ENCODE peak calls at places on chromosomes 4 and X, in four cellular contexts. One of them, this sample, is unnamed.

GRCh38 chr4:16157609-16158503 is 68.4 kb downstream of the TAPT1 start:
- DNase-seq in tibial artery: no peak
- DNase-seq in right cardiac atrium: no peak
- DNase-seq in dorsolateral prefrontal cortex: no peak
- DNase-seq in this sample: no peak

GRCh38 chrX:77118686-77119085 is 328.5 kb upstream of the FGF16 start:
- DNase-seq in tibial artery: no peak
- DNase-seq in right cardiac atrium: no peak
- DNase-seq in dorsolateral prefrontal cortex: no peak
- DNase-seq in this sample: no peak

GRCh38 chrX:68820476-68821110 is 8.2 kb upstream of the EFNB1 start:
- DNase-seq in tibial artery: no peak
- DNase-seq in right cardiac atrium: no peak
- DNase-seq in dorsolateral prefrontal cortex: no peak
- DNase-seq in this sample: no peak

GRCh38 chrX:114075073-114075673 is 508.7 kb upstream of the HTR2C start:
- DNase-seq in tibial artery: no peak
- DNase-seq in right cardiac atrium: no peak
- DNase-seq in dorsolateral prefrontal cortex: no peak
- DNase-seq in this sample: no peak

GRCh38 chrX:134725103-134725690 is 66.9 kb upstream of the PLAC1 start:
- DNase-seq in tibial artery: no peak
- DNase-seq in right cardiac atrium: no peak
- DNase-seq in dorsolateral prefrontal cortex: no peak
- DNase-seq in this sample: no peak

GRCh38 chr4:48016141-48017107 is at the start of the genes CNGA1 and NIPAL1:
- DNase-seq in tibial artery: peak; percentile 68
- DNase-seq in right cardiac atrium: peak; percentile 77
- DNase-seq in dorsolateral prefrontal cortex: peak; percentile 32
- DNase-seq in this sample: peak; percentile 77

GRCh38 chrX:11784543-11784942 is 26.5 kb downstream of the MSL3 start:
- DNase-seq in tibial artery: no peak
- DNase-seq in right cardiac atrium: no peak
- DNase-seq in dorsolateral prefrontal cortex: no peak
- DNase-seq in this sample: no peak

GRCh38 chr4:48343531-48343930 is 2.2 kb downstream of the SLAIN2 start:
- DNase-seq in tibial artery: no peak
- DNase-seq in right cardiac atrium: no peak
- DNase-seq in dorsolateral prefrontal cortex: no peak
- DNase-seq in this sample: no peak

GRCh38 chr4:61173799-61174198 is 26.3 kb upstream of the ADGRL3 start:
- DNase-seq in tibial artery: no peak
- DNase-seq in right cardiac atrium: no peak
- DNase-seq in dorsolateral prefrontal cortex: no peak
- DNase-seq in this sample: no peak

GRCh38 chr4:69860007-69860406 is at the start of gene SULT1E1:
- DNase-seq in tibial artery: no peak
- DNase-seq in right cardiac atrium: no peak
- DNase-seq in dorsolateral prefrontal cortex: no peak
- DNase-seq in this sample: no peak

GRCh38 chrX:9635368-9635767 is 130.3 kb downstream of the GPR143 start:
- DNase-seq in tibial artery: no peak
- DNase-seq in right cardiac atrium: peak; percentile 19
- DNase-seq in dorsolateral prefrontal cortex: peak; percentile 35
- DNase-seq in this sample: no peak

GRCh38 chr4:146051724-146052396 is 113.2 kb upstream of the ZNF827 start:
- DNase-seq in tibial artery: no peak
- DNase-seq in right cardiac atrium: no peak
- DNase-seq in dorsolateral prefrontal cortex: no peak
- DNase-seq in this sample: no peak

GRCh38 chrX:9566150-9566621 is 101.3 kb downstream of the TBL1X start:
- DNase-seq in tibial artery: peak; percentile 68
- DNase-seq in right cardiac atrium: peak; percentile 67
- DNase-seq in dorsolateral prefrontal cortex: peak; percentile 64
- DNase-seq in this sample: no peak

GRCh38 chrX:77493677-77494553 is 46.7 kb downstream of the FGF16 start:
- DNase-seq in tibial artery: no peak
- DNase-seq in right cardiac atrium: no peak
- DNase-seq in dorsolateral prefrontal cortex: no peak
- DNase-seq in this sample: no peak

GRCh38 chrX:40262641-40263560 is 165.1 kb upstream of the BCOR start:
- DNase-seq in tibial artery: no peak
- DNase-seq in right cardiac atrium: peak; percentile 36
- DNase-seq in dorsolateral prefrontal cortex: no peak
- DNase-seq in this sample: no peak

GRCh38 chr4:8571702-8572685 is 8.2 kb upstream of the GPR78 start:
- DNase-seq in tibial artery: peak; percentile 28
- DNase-seq in right cardiac atrium: no peak
- DNase-seq in dorsolateral prefrontal cortex: no peak
- DNase-seq in this sample: no peak

GRCh38 chr4:86594559-86595425 is 677 bp downstream of the PTPN13 start:
- DNase-seq in tibial artery: peak; percentile 65
- DNase-seq in right cardiac atrium: peak; percentile 15
- DNase-seq in dorsolateral prefrontal cortex: peak; percentile 47
- DNase-seq in this sample: no peak

GRCh38 chr4:82784615-82785247 is 13.9 kb downstream of the SCD5 start:
- DNase-seq in tibial artery: no peak
- DNase-seq in right cardiac atrium: no peak
- DNase-seq in dorsolateral prefrontal cortex: no peak
- DNase-seq in this sample: no peak

GRCh38 chrX:45445745-45446412 is 245.2 kb upstream of the DIPK2B start:
- DNase-seq in tibial artery: no peak
- DNase-seq in right cardiac atrium: no peak
- DNase-seq in dorsolateral prefrontal cortex: no peak
- DNase-seq in this sample: no peak

GRCh38 chr4:11949355-11949754 is 520.7 kb upstream of the HS3ST1 start:
- DNase-seq in tibial artery: no peak
- DNase-seq in right cardiac atrium: no peak
- DNase-seq in dorsolateral prefrontal cortex: no peak
- DNase-seq in this sample: no peak

GRCh38 chrX:10041383-10041782 is 74.2 kb downstream of the CLDN34 start:
- DNase-seq in tibial artery: no peak
- DNase-seq in right cardiac atrium: no peak
- DNase-seq in dorsolateral prefrontal cortex: no peak
- DNase-seq in this sample: no peak

GRCh38 chrX:132491191-132491590 is 2.4 kb upstream of the MBNL3 start:
- DNase-seq in tibial artery: no peak
- DNase-seq in right cardiac atrium: no peak
- DNase-seq in dorsolateral prefrontal cortex: no peak
- DNase-seq in this sample: peak; percentile 73

GRCh38 chr4:5543681-5544080 is 164.7 kb downstream of the EVC2 start:
- DNase-seq in tibial artery: no peak
- DNase-seq in right cardiac atrium: no peak
- DNase-seq in dorsolateral prefrontal cortex: no peak
- DNase-seq in this sample: no peak

GRCh38 chr4:33722254-33722653 is 2522.1 kb downstream of the ARAP2 start:
- DNase-seq in tibial artery: no peak
- DNase-seq in right cardiac atrium: no peak
- DNase-seq in dorsolateral prefrontal cortex: no peak
- DNase-seq in this sample: no peak

GRCh38 chr4:78645853-78646757 is 94.5 kb downstream of the ANXA3 start:
- DNase-seq in tibial artery: peak; percentile 91
- DNase-seq in right cardiac atrium: peak; percentile 81
- DNase-seq in dorsolateral prefrontal cortex: peak; percentile 54
- DNase-seq in this sample: no peak

GRCh38 chr4:105785792-105786191 is 77.2 kb downstream of the GSTCD start:
- DNase-seq in tibial artery: no peak
- DNase-seq in right cardiac atrium: no peak
- DNase-seq in dorsolateral prefrontal cortex: no peak
- DNase-seq in this sample: no peak

GRCh38 chrX:132031867-132032266 is 8.8 kb downstream of the STK26 start:
- DNase-seq in tibial artery: no peak
- DNase-seq in right cardiac atrium: no peak
- DNase-seq in dorsolateral prefrontal cortex: no peak
- DNase-seq in this sample: no peak

GRCh38 chrX:71514367-71515038 is 18.4 kb upstream of the OGT start:
- DNase-seq in tibial artery: no peak
- DNase-seq in right cardiac atrium: no peak
- DNase-seq in dorsolateral prefrontal cortex: no peak
- DNase-seq in this sample: no peak

GRCh38 chrX:113906168-113906567 is 677.7 kb upstream of the HTR2C start:
- DNase-seq in tibial artery: no peak
- DNase-seq in right cardiac atrium: no peak
- DNase-seq in dorsolateral prefrontal cortex: no peak
- DNase-seq in this sample: no peak

GRCh38 chr4:119478446-119479179 is 150.0 kb downstream of the PDE5A start:
- DNase-seq in tibial artery: no peak
- DNase-seq in right cardiac atrium: no peak
- DNase-seq in dorsolateral prefrontal cortex: no peak
- DNase-seq in this sample: no peak

GRCh38 chr4:37588150-37588549 is 98.0 kb downstream of the RELL1 start:
- DNase-seq in tibial artery: no peak
- DNase-seq in right cardiac atrium: no peak
- DNase-seq in dorsolateral prefrontal cortex: no peak
- DNase-seq in this sample: no peak

GRCh38 chrX:15468036-15468435 is 25.1 kb downstream of the PIR start:
- DNase-seq in tibial artery: no peak
- DNase-seq in right cardiac atrium: no peak
- DNase-seq in dorsolateral prefrontal cortex: no peak
- DNase-seq in this sample: peak; percentile 45

GRCh38 chrX:36963852-36964251 is 44.3 kb upstream of the FAM47C start:
- DNase-seq in tibial artery: no peak
- DNase-seq in right cardiac atrium: no peak
- DNase-seq in dorsolateral prefrontal cortex: no peak
- DNase-seq in this sample: no peak

GRCh38 chrX:36961590-36961989 is 46.6 kb upstream of the FAM47C start:
- DNase-seq in tibial artery: no peak
- DNase-seq in right cardiac atrium: no peak
- DNase-seq in dorsolateral prefrontal cortex: no peak
- DNase-seq in this sample: no peak

GRCh38 chrX:36957425-36958328 is 50.5 kb upstream of the FAM47C start:
- DNase-seq in tibial artery: no peak
- DNase-seq in right cardiac atrium: no peak
- DNase-seq in dorsolateral prefrontal cortex: no peak
- DNase-seq in this sample: no peak

GRCh38 chrX:36963069-36963808 is 44.9 kb upstream of the FAM47C start:
- DNase-seq in tibial artery: no peak
- DNase-seq in right cardiac atrium: no peak
- DNase-seq in dorsolateral prefrontal cortex: no peak
- DNase-seq in this sample: no peak
- H3K4me3 ChIP-seq in tibial artery: no peak overlapping the region
- H3K4me3 ChIP-seq in right cardiac atrium: peak overlapping the region; percentile 35
- H3K4me3 ChIP-seq in dorsolateral prefrontal cortex: peak overlapping the region; percentile 46
- H3K4me3 ChIP-seq in this sample: no peak overlapping the region

DNA sequence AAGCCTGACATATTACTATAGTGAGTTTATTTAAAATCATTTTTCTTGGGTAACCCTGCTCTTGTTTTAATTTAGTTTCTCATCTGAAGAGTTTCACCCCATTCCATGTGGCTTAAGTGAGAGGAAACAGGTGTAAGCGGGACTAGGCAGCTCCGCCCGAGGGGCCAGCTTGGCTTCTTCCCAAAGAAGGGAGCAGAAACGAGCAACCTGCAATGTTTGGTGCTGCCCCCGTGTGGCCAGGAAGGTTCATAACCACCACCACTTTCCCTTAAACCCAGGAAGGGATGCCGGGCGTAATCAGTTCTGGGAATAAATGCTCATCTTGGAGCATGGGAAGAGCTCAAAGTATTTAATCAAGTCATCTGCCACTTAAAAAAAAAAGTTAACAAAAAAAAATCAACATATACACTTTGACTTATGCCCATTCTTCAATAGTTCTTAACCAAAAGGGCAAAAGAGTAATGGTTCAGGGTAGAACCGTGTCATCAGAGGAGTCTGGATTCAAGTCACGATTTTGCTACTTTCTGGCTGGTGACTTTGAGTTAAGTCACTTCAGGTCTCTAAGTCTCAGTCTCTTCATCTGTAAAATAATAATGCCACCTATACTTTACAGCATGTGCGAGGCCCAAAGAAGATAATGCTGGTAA is 147.9 kb downstream of the NSUN7 start:
- DNase-seq in tibial artery: peak; percentile 83
- DNase-seq in right cardiac atrium: peak; percentile 72
- DNase-seq in dorsolateral prefrontal cortex: peak; percentile 79
- DNase-seq in this sample: peak; percentile 73
- H3K4me3 ChIP-seq in tibial artery: no peak overlapping the region
- H3K4me3 ChIP-seq in right cardiac atrium: no peak overlapping the region
- H3K4me3 ChIP-seq in dorsolateral prefrontal cortex: peak overlapping the region; percentile 41
- H3K4me3 ChIP-seq in this sample: peak overlapping the region; percentile 10

GRCh38 chr4:13522282-13523104 is 21.8 kb downstream of the NKX3-2 start:
- DNase-seq in tibial artery: no peak
- DNase-seq in right cardiac atrium: no peak
- DNase-seq in dorsolateral prefrontal cortex: no peak
- DNase-seq in this sample: no peak
- H3K4me3 ChIP-seq in tibial artery: no peak overlapping the region
- H3K4me3 ChIP-seq in right cardiac atrium: no peak overlapping the region
- H3K4me3 ChIP-seq in dorsolateral prefrontal cortex: no peak overlapping the region
- H3K4me3 ChIP-seq in this sample: no peak overlapping the region

GRCh38 chr4:4416981-4417380 is 30.1 kb downstream of the NSG1 start:
- DNase-seq in tibial artery: no peak
- DNase-seq in right cardiac atrium: no peak
- DNase-seq in dorsolateral prefrontal cortex: no peak
- DNase-seq in this sample: no peak
- H3K4me3 ChIP-seq in tibial artery: no peak overlapping the region
- H3K4me3 ChIP-seq in right cardiac atrium: no peak overlapping the region
- H3K4me3 ChIP-seq in dorsolateral prefrontal cortex: no peak overlapping the region
- H3K4me3 ChIP-seq in this sample: no peak overlapping the region

GRCh38 chr4:675980-676870 is 1.9 kb downstream of the MYL5 start:
- DNase-seq in tibial artery: no peak
- DNase-seq in right cardiac atrium: no peak
- DNase-seq in dorsolateral prefrontal cortex: no peak
- DNase-seq in this sample: peak; percentile 92
- H3K4me3 ChIP-seq in tibial artery: no peak overlapping the region
- H3K4me3 ChIP-seq in right cardiac atrium: no peak overlapping the region
- H3K4me3 ChIP-seq in dorsolateral prefrontal cortex: no peak overlapping the region
- H3K4me3 ChIP-seq in this sample: peak overlapping the region; percentile 98

DNA sequence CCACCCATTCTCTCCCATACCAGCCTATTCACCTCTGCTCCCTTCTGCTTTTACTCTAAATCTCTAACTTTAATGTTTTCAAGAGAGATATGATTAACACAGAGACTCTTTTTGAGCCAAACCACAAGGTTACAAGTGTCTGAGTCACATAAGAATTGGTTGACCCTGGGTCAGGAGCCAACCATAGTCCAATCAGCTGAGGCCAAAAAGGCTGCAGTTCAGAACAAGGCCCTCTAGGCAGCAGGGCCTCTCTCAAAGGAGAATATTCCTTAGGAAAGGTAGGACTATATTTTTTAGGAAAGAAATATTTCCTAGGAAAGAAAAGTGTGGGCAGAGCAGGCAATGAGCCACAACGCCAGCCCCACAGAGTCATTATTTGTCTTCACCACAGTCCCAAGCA is 2.3 kb downstream of the ATP8A1 start:
- DNase-seq in tibial artery: no peak
- DNase-seq in right cardiac atrium: peak; percentile 37
- DNase-seq in dorsolateral prefrontal cortex: no peak
- DNase-seq in this sample: no peak
- H3K4me3 ChIP-seq in tibial artery: no peak overlapping the region
- H3K4me3 ChIP-seq in right cardiac atrium: no peak overlapping the region
- H3K4me3 ChIP-seq in dorsolateral prefrontal cortex: peak overlapping the region; percentile 88
- H3K4me3 ChIP-seq in this sample: peak overlapping the region; percentile 98

This sample was measured in OCI-LY7.